ENCODE peak calls at places on chromosomes 3 and 15, in six cellular contexts. C is posterior cingulate gyrus, F is cardiac muscle cell, H is neuronal stem cell, P is SW 1271, Q is cardiac fibroblast. M is an unnamed sample.

GRCh38 chr3:12046406-12046805 is 42.2 kb downstream of the SYN2 start:
- DNase-seq in C (no peak), F (no peak), H (no peak), P (no peak), Q (peak), M (no peak)

GRCh38 chr3:14137004-14137403 is 12.2 kb downstream of the TMEM43 start:
- DNase-seq in C (no peak), F (no peak), H (no peak), P (no peak), Q (no peak), M (peak)

GRCh38 chr15:28178727-28179126 is 79.6 kb upstream of the OCA2 start:
- DNase-seq in C (no peak), F (no peak), H (no peak), P (no peak), Q (no peak), M (no peak)

GRCh38 chr3:64353256-64353655 is 128.0 kb upstream of the PRICKLE2 start:
- DNase-seq in C (no peak), F (peak), H (no peak), P (no peak), Q (peak), M (no peak)

GRCh38 chr3:63349583-63350177 is 71.6 kb downstream of the SYNPR start:
- DNase-seq in C (peak), F (peak), H (peak), P (no peak), Q (peak), M (peak)

GRCh38 chr3:149879872-149880271 is 66.9 kb downstream of the RNF13 start:
- DNase-seq in C (peak), F (peak), H (peak), P (peak), Q (peak), M (peak)

GRCh38 chr3:67382551-67382950 is 271.9 kb downstream of the SUCLG2 start:
- DNase-seq in C (no peak), F (peak), H (no peak), P (no peak), Q (peak), M (no peak)

GRCh38 chr3:180180795-180181194 is 144.1 kb upstream of the PEX5L start:
- DNase-seq in C (no peak), F (no peak), H (no peak), P (no peak), Q (peak), M (no peak)

GRCh38 chr15:100869151-100869999 is 10.3 kb upstream of the ALDH1A3 start:
- DNase-seq in C (no peak), F (no peak), H (no peak), P (no peak), Q (no peak), M (no peak)

GRCh38 chr3:139434764-139435291 is 41.5 kb downstream of the RBP2 start:
- DNase-seq in C (no peak), F (peak), H (no peak), P (no peak), Q (peak), M (peak)

GRCh38 chr15:83200162-83200561 is 7.5 kb downstream of the HDGFL3 start:
- DNase-seq in C (no peak), F (peak), H (no peak), P (no peak), Q (peak), M (no peak)

GRCh38 chr3:10552631-10552943 is 47.2 kb upstream of the ATP2B2 start:
- DNase-seq in C (no peak), F (no peak), H (no peak), P (no peak), Q (no peak), M (no peak)

GRCh38 chr3:20700702-20701101 is 514.7 kb upstream of the SGO1 start:
- DNase-seq in C (no peak), F (no peak), H (no peak), P (no peak), Q (no peak), M (no peak)

GRCh38 chr15:82625136-82625535 is 22.0 kb downstream of the CPEB1 start:
- DNase-seq in C (no peak), F (no peak), H (no peak), P (no peak), Q (no peak), M (no peak)

GRCh38 chr15:43776101-43776717 is 557 bp downstream of the ELL3 start:
- DNase-seq in C (no peak), F (no peak), H (peak), P (no peak), Q (no peak), M (no peak)

GRCh38 chr3:64332461-64333350 is 107.4 kb upstream of the PRICKLE2 start:
- DNase-seq in C (no peak), F (no peak), H (no peak), P (no peak), Q (no peak), M (no peak)

GRCh38 chr3:52315006-52315405 is 1.1 kb upstream of the DNAH1 start:
- DNase-seq in C (no peak), F (no peak), H (no peak), P (no peak), Q (no peak), M (no peak)

GRCh38 chr3:72095521-72095920 is 310.6 kb upstream of the PROK2 start:
- DNase-seq in C (no peak), F (no peak), H (no peak), P (no peak), Q (peak), M (no peak)

GRCh38 chr15:68618339-68619302 is 39.8 kb downstream of the CORO2B start:
- DNase-seq in C (no peak), F (peak), H (no peak), P (peak), Q (peak), M (no peak)

GRCh38 chr3:169044341-169045113 is 619.0 kb downstream of the MECOM start:
- DNase-seq in C (no peak), F (peak), H (no peak), P (no peak), Q (peak), M (no peak)

GRCh38 chr3:126098391-126098858 is 14.5 kb upstream of the SLC41A3 start:
- DNase-seq in C (no peak), F (no peak), H (no peak), P (no peak), Q (no peak), M (peak)

GRCh38 chr15:66229790-66230460 is 23.6 kb downstream of the MEGF11 start:
- DNase-seq in C (no peak), F (no peak), H (no peak), P (no peak), Q (no peak), M (no peak)

GRCh38 chr3:100155105-100155504 is 40.8 kb upstream of the FILIP1L start:
- DNase-seq in C (no peak), F (no peak), H (no peak), P (no peak), Q (peak), M (no peak)

GRCh38 chr3:74756586-74756985 is 142.1 kb upstream of the CNTN3 start:
- DNase-seq in C (no peak), F (no peak), H (peak), P (no peak), Q (no peak), M (no peak)

GRCh38 chr15:43763819-43764446 is 12.8 kb downstream of the ELL3 start:
- DNase-seq in C (no peak), F (no peak), H (no peak), P (no peak), Q (no peak), M (no peak)

GRCh38 chr15:87961851-87962816 is 294.4 kb downstream of the NTRK3 start:
- DNase-seq in C (no peak), F (no peak), H (no peak), P (no peak), Q (no peak), M (no peak)